ENCODE peak calls at places on chromosomes 16 and 17, in ten cellular contexts. W is activated T-helper 1 cell treated with anti-CD3 and anti-CD28 coated beads, Interleukin-2, amount 50 U/mL, for 16 hours; K is fibroblast of the conjunctiva; D is activated naive CD4-positive, alpha-beta T cell; H is stimulated activated CD4-positive, alpha-beta T cell treated with anti-CD3 and anti-CD28 coated beads, TNF-alpha, amount 100 ng/mL, for 48 hours; Z is breast epithelium; M is GM12878; G is activated B cell treated with CpG ODN at 0.5 μM for 24 hours; T is activated naive CD8-positive, alpha-beta T cell treated with anti-CD3 and anti-CD28 coated beads for 36 hours; B is AG04450. N is an unnamed sample.

GRCh38 chr16:76490240-76490639 is 213.0 kb downstream of the CNTNAP4 start:
- DNase-seq in W (no peak), K (no peak), D (no peak), H (no peak), Z (no peak), M (no peak), G (no peak), T (no peak), B (no peak), N (no peak)

GRCh38 chr17:71748872-71749271 is 371.9 kb upstream of the SOX9 start:
- DNase-seq in W (no peak), K (no peak), D (no peak), H (no peak), Z (no peak), M (no peak), G (no peak), T (no peak), B (no peak), N (no peak)

GRCh38 chr16:8867483-8868271 is 1.1 kb downstream of the CARHSP1 start:
- DNase-seq in W (no peak), K (no peak), D (no peak), H (no peak), Z (no peak), M (no peak), G (no peak), T (peak), B (no peak), N (no peak)

GRCh38 chr17:65020284-65020683 is 36.3 kb downstream of the GNA13 start:
- DNase-seq in W (no peak), K (peak), D (no peak), H (no peak), Z (no peak), M (no peak), G (no peak), T (no peak), B (peak), N (no peak)

GRCh38 chr17:68771867-68772515 is 170.8 kb upstream of the FAM20A start:
- DNase-seq in W (no peak), K (peak), D (no peak), H (no peak), Z (no peak), M (no peak), G (no peak), T (no peak), B (peak), N (peak)

GRCh38 chr17:61337247-61337812 is 62.3 kb upstream of the TBX2 start:
- DNase-seq in W (no peak), K (no peak), D (no peak), H (no peak), Z (no peak), M (no peak), G (no peak), T (no peak), B (no peak), N (no peak)

GRCh38 chr17:49976163-49976827 is 7.3 kb downstream of the DLX4 start:
- DNase-seq in W (no peak), K (no peak), D (no peak), H (no peak), Z (no peak), M (no peak), G (no peak), T (no peak), B (no peak), N (peak)

GRCh38 chr17:3469529-3469928 is 2.1 kb downstream of the SPATA22 start:
- DNase-seq in W (no peak), K (no peak), D (no peak), H (no peak), Z (no peak), M (no peak), G (no peak), T (no peak), B (no peak), N (no peak)

GRCh38 chr17:55224746-55225145 is 40.0 kb upstream of the HLF start:
- DNase-seq in W (no peak), K (no peak), D (no peak), H (no peak), Z (no peak), M (no peak), G (no peak), T (no peak), B (no peak), N (no peak)

GRCh38 chr17:49361129-49361901 is 735 bp downstream of the ZNF652 start:
- DNase-seq in W (peak), K (no peak), D (peak), H (peak), Z (no peak), M (peak), G (peak), T (peak), B (no peak), N (peak)

GRCh38 chr16:77043076-77043475 is 147.9 kb upstream of the MON1B start:
- DNase-seq in W (no peak), K (peak), D (no peak), H (no peak), Z (no peak), M (no peak), G (no peak), T (no peak), B (no peak), N (no peak)

GRCh38 chr16:11205754-11206459 is 50.1 kb downstream of the SOCS1 start:
- DNase-seq in W (no peak), K (no peak), D (no peak), H (no peak), Z (no peak), M (no peak), G (no peak), T (peak), B (no peak), N (no peak)

GRCh38 chr16:25633549-25633948 is 58.2 kb upstream of the HS3ST4 start:
- DNase-seq in W (no peak), K (no peak), D (no peak), H (no peak), Z (no peak), M (no peak), G (no peak), T (no peak), B (no peak), N (peak)

GRCh38 chr17:55717432-55717831 is 5.2 kb downstream of the TMEM100 start:
- DNase-seq in W (no peak), K (no peak), D (no peak), H (no peak), Z (no peak), M (no peak), G (no peak), T (no peak), B (no peak), N (no peak)

GRCh38 chr16:68756250-68757051 is 19.4 kb downstream of the CDH1 start:
- DNase-seq in W (peak), K (no peak), D (no peak), H (peak), Z (peak), M (peak), G (peak), T (peak), B (no peak), N (peak)

GRCh38 chr17:12445331-12445730 is 220.4 kb upstream of the MYOCD start:
- DNase-seq in W (no peak), K (no peak), D (no peak), H (no peak), Z (no peak), M (no peak), G (no peak), T (no peak), B (no peak), N (no peak)

GRCh38 chr16:73057369-73058210 is 9.7 kb upstream of the ZFHX3 start:
- DNase-seq in W (no peak), K (no peak), D (no peak), H (no peak), Z (no peak), M (no peak), G (peak), T (peak), B (no peak), N (no peak)

GRCh38 chr17:19410875-19411291 is at the start of gene RNF112:
- DNase-seq in W (no peak), K (no peak), D (no peak), H (no peak), Z (no peak), M (no peak), G (no peak), T (no peak), B (no peak), N (peak)

GRCh38 chr17:10059684-10060211 is 138.7 kb downstream of the GAS7 start:
- DNase-seq in W (no peak), K (peak), D (no peak), H (no peak), Z (no peak), M (peak), G (no peak), T (no peak), B (no peak), N (no peak)

N was measured in Caco-2.